ENCODE peak calls at places on chromosomes 2 and 18, in four cellular contexts. R is stomach, M is K562, X is A549. G is an unnamed sample.

GRCh38 chr2:113240150-113240914 is 38.4 kb downstream of the PAX8 start:
- DNase-seq in M (no peak), R (peak; percentile 92), X (peak; percentile 74), G (peak; percentile 82)

GRCh38 chr2:81206216-81206615 is 901.7 kb upstream of the LRRTM1 start:
- DNase-seq in X (no peak), M (no peak), R (no peak), G (no peak)

GRCh38 chr2:239310401-239311061 is 90.3 kb downstream of the HDAC4 start:
- DNase-seq in X (no peak), R (peak; percentile 20), M (no peak), G (no peak)

GRCh38 chr18:44823782-44824181 is 143.1 kb downstream of the SETBP1 start:
- DNase-seq in M (no peak), R (no peak), X (no peak), G (no peak)

GRCh38 chr2:158618859-158619490 is 162.2 kb downstream of the PKP4 start:
- DNase-seq in M (no peak), X (no peak), R (no peak), G (no peak)

GRCh38 chr2:178844690-178845089 is 37.5 kb upstream of the TTN start:
- DNase-seq in M (no peak), R (no peak), X (no peak), G (no peak)

GRCh38 chr18:55491606-55492005 is 96.4 kb downstream of the TCF4 start:
- DNase-seq in R (no peak), X (no peak), M (no peak), G (no peak)

GRCh38 chr2:227862227-227862740 is 9.1 kb upstream of the DAW1 start:
- DNase-seq in X (peak; percentile 27), M (peak; percentile 35), R (peak; percentile 36), G (no peak)

GRCh38 chr2:20106746-20107145 is 55.3 kb upstream of the LAPTM4A start:
- DNase-seq in R (no peak), M (no peak), X (no peak), G (no peak)

GRCh38 chr2:55175254-55176093 is 56.6 kb downstream of the CLHC1 start:
- DNase-seq in X (peak; percentile 87), M (peak; percentile 65), R (no peak), G (no peak)

GRCh38 chr2:1793001-1793867 is 48.9 kb upstream of the PXDN start:
- DNase-seq in X (no peak), R (no peak), M (no peak), G (no peak)

GRCh38 chr2:179470102-179470501 is 205.5 kb upstream of the SESTD1 start:
- DNase-seq in R (no peak), X (no peak), M (no peak), G (no peak)

GRCh38 chr2:207584952-207585351 is 40.2 kb downstream of the METTL21A start:
- DNase-seq in R (no peak), X (no peak), M (no peak), G (no peak)

GRCh38 chr2:241410739-241411176 is 54.7 kb downstream of the FARP2 start:
- DNase-seq in M (no peak), R (peak; percentile 29), X (no peak), G (no peak)

GRCh38 chr2:156526950-156527636 is 90.9 kb downstream of the GPD2 start:
- DNase-seq in X (no peak), M (no peak), R (no peak), G (no peak)

GRCh38 chr2:36785179-36785795 is 88.8 kb downstream of the VIT start:
- DNase-seq in R (peak; percentile 69), M (peak; percentile 76), X (peak; percentile 79), G (peak; percentile 48)

GRCh38 chr2:12725238-12726187 is 8.8 kb downstream of the TRIB2 start:
- DNase-seq in X (no peak), R (peak; percentile 75), M (no peak), G (no peak)

GRCh38 chr2:131029812-131030211 is 63.4 kb downstream of the FAM168B start:
- DNase-seq in X (no peak), M (no peak), R (no peak), G (no peak)

GRCh38 chr2:56217106-56217505 is 33.3 kb downstream of the CCDC85A start:
- DNase-seq in M (no peak), X (no peak), R (no peak), G (no peak)

GRCh38 chr2:215619989-215620388 is 184.1 kb upstream of the FN1 start:
- DNase-seq in X (no peak), M (peak; percentile 48), R (peak; percentile 49), G (no peak)

GRCh38 chr18:9535430-9535972 is 60.2 kb downstream of the RALBP1 start:
- DNase-seq in M (no peak), X (no peak), R (no peak), G (no peak)

GRCh38 chr2:236512267-236512666 is 57.4 kb upstream of the ACKR3 start:
- DNase-seq in R (no peak), M (no peak), X (no peak), G (no peak)

GRCh38 chr2:219451626-219452360 is 17.1 kb downstream of the SPEG start:
- DNase-seq in M (no peak), R (no peak), X (no peak), G (no peak)

GRCh38 chr2:214103199-214104001 is 307.5 kb upstream of the VWC2L start:
- DNase-seq in X (no peak), M (no peak), R (no peak), G (no peak)

GRCh38 chr18:34807106-34807796 is 97.2 kb downstream of the DTNA start:
- DNase-seq in R (no peak), X (no peak), M (no peak), G (no peak)

GRCh38 chr18:67068608-67069007 is 447.9 kb downstream of the DSEL start:
- DNase-seq in X (no peak), R (no peak), M (no peak), G (no peak)

GRCh38 chr18:44325903-44326650 is 354.6 kb upstream of the SETBP1 start:
- DNase-seq in X (peak; percentile 0), R (peak; percentile 41), M (peak; percentile 3), G (peak; percentile 88)

DNA sequence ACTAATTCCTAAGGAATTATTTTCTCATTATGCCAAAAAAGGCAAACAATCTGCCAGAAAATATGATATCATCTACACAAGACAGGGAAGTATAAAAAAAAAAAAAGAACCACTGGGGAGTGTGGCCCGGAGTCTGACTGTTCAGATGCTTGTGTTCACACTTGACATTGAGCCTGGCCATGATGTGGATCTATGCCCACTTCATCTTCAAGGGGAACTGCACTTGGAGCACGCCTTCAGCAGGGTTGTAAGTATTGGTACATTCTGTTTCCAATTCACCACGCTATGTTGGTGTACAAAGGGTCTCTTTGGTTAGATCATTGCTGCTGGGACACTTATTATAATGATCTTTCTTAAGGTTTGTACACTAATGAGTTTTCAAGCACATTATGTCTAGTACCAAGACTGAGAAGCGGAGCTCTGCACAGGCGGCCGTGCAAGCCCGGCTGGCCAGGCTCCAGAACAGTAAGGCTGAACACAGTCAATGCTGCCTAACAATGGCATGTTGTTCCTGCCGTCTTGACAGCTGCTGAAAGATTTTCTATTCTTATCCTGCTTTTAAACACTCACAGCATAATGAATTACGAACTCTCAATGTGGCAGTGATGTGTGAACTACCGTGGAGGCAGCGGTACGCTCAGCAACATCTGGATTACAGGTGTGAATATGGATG is 788.4 kb upstream of the SOX11 start:
- DNase-seq in X (no peak), R (no peak), M (no peak), G (no peak)
- TF ChIP-seq EP300 in X (no peak), R (no peak), M (no peak), G (no peak)

GRCh38 chr2:60885683-60886082 is 4.3 kb downstream of the REL start:
- DNase-seq in R (no peak), M (no peak), X (no peak), G (no peak)
- H3K4me3 ChIP-seq in R (peak overlapping the region; percentile 67), M (peak overlapping the region; percentile 13), X (peak overlapping the region; percentile 67), G (no peak overlapping the region)

DNA sequence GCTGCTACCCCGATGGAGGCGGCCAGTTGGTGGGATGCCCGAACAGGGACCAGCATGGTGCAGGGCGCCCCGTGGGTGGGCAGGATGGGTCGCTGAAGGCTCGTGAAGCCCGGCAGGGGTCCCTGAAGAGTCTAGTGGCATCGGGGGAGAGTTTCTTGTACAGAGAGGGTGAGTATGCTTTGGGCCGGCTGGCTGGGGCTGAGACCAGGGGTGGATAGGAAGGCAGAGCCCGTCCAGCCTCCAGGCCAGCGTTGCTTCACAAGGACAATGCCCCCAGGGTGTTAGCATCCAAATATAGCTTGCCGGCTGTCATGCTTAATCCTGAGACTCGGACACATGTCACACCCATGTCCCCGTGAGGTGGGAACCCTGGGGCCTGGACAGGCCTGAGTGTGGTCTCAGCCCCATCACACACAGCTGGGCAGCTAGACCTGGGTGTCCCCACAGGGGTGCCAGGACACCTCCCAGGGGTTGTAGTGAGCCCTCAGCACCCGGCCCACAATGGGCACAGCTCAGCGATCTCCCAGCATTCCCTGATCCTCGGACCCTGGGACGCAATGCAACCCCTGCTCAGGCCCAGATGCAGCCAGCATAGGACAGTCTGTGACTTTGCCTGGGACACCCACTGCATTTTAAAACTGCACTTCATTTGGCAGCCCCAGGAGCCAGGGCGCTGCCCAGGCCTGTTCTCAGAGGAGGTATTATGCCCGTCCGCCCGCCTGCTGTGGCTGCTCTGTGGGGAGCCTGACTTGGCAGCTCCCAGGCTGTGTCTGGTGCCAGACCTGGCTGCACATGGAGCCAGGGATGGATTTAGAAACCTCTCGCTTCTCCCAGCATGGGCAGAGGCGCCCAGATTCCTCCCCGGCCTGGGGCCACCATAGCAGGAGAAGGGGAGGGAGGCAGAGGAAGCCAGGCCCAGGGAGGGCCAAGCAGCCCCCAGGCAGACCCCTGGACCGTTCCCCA is 36.4 kb downstream of the RAMP1 start:
- DNase-seq in X (no peak), R (no peak), M (no peak), G (no peak)
- TF ChIP-seq EP300 in X (no peak), R (peak; percentile 54), M (no peak), G (no peak)

GRCh38 chr2:181657379-181657778 is 474 bp upstream of the CERKL start:
- DNase-seq in M (no peak), R (no peak), X (no peak), G (no peak)

GRCh38 chr2:181656450-181657261 is at the start of gene CERKL:
- DNase-seq in M (no peak), R (peak; percentile 68), X (peak; percentile 64), G (no peak)

GRCh38 chr2:181658444-181658843 is 1.5 kb upstream of the CERKL start:
- DNase-seq in X (no peak), R (no peak), M (no peak), G (no peak)

GRCh38 chr2:181660181-181660580 is 3.3 kb upstream of the CERKL start:
- DNase-seq in X (no peak), M (no peak), R (no peak), G (no peak)

GRCh38 chr2:181655519-181655918 is 1.4 kb downstream of the CERKL start:
- DNase-seq in R (no peak), X (no peak), M (no peak), G (no peak)
- H3K4me3 ChIP-seq in R (no peak overlapping the region), X (no peak overlapping the region), M (no peak overlapping the region), G (peak overlapping the region; percentile 42)

DNA sequence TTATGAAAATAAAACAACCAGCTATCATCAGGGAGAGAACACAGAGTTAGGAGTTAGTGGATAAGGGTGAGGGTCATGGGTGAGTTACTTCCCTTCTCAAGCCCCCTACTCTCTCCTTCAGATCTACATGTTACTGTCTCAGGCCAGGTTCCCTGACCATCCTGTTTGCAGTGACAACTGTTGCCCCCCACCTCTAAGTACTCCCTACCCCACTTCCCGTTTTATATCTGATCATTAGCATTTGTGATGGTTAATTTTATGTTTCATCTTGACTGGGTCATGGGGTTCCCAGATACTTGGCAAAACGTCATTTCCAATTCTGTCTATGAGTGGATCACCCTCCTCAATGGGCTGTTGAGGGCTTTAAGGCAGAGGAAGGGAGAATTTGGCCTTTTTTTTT is 32.8 kb upstream of the ATP8B1 start:
- DNase-seq in X (no peak), R (no peak), M (no peak), G (no peak)
- TF ChIP-seq EP300 in X (no peak), R (no peak), M (no peak), G (no peak)

GRCh38 chr2:44692821-44693220 is 248.7 kb upstream of the SIX3 start:
- DNase-seq in R (no peak), X (no peak), M (no peak), G (no peak)
- H3K4me3 ChIP-seq in R (no peak overlapping the region), X (no peak overlapping the region), M (no peak overlapping the region), G (no peak overlapping the region)